ENCODE peak calls at places on chromosomes 16 and 17, in ten cellular contexts. S is mucosa of descending colon, Z is SJSA1, A is GM23248, Q is kidney, K is lung, F is ascending aorta, P is psoas muscle, B is GM12878, J is pancreas. R is an unnamed sample.

GRCh38 chr16:7506363-7506762 is 173.7 kb downstream of the RBFOX1 start:
- DNase-seq in F (no peak), A (no peak), K (no peak), Q (no peak), S (no peak), J (no peak), B (no peak), Z (no peak), P (no peak), R (no peak)

GRCh38 chr17:8925141-8925540 is 40.4 kb downstream of the PIK3R5 start:
- DNase-seq in P (no peak), S (no peak), F (no peak), B (no peak), Q (no peak), Z (no peak), A (no peak), J (no peak), K (no peak), R (no peak)

GRCh38 chr16:51359141-51359960 is 208.3 kb upstream of the SALL1 start:
- DNase-seq in K (no peak), F (no peak), S (no peak), Z (no peak), B (no peak), A (peak; percentile 6), Q (no peak), P (peak; percentile 64), J (no peak), R (no peak)

GRCh38 chr17:45976755-45977505 is 22.1 kb upstream of the STH start:
- DNase-seq in Q (peak; percentile 65), B (no peak), P (peak; percentile 84), K (no peak), S (no peak), A (no peak), J (no peak), F (no peak), Z (no peak), R (no peak)

GRCh38 chr16:18037051-18037450 is 299.5 kb downstream of the NPIPA8 start:
- DNase-seq in Q (no peak), P (no peak), Z (no peak), B (no peak), K (no peak), J (no peak), A (no peak), F (no peak), S (no peak), R (no peak)

GRCh38 chr16:65083181-65083845 is 38.5 kb downstream of the CDH11 start:
- DNase-seq in B (no peak), F (no peak), S (no peak), K (no peak), Q (no peak), A (peak; percentile 61), J (no peak), Z (no peak), P (no peak), R (no peak)

GRCh38 chr17:31431795-31432658 is 40.6 kb downstream of the RAB11FIP4 start:
- DNase-seq in K (no peak), S (no peak), J (no peak), P (no peak), B (no peak), Z (no peak), Q (peak; percentile 55), F (no peak), A (no peak), R (no peak)

GRCh38 chr16:31487720-31488629 is 5.1 kb downstream of the SLC5A2 start:
- DNase-seq in F (no peak), B (no peak), A (peak; percentile 53), Z (no peak), J (peak; percentile 89), K (peak; percentile 80), Q (peak; percentile 88), S (peak; percentile 85), P (peak; percentile 64), R (peak; percentile 86)

GRCh38 chr16:8720967-8721692 is 46.7 kb downstream of the ABAT start:
- DNase-seq in J (no peak), K (no peak), S (no peak), P (no peak), Z (no peak), Q (no peak), A (no peak), B (no peak), F (no peak), R (no peak)

GRCh38 chr16:8717469-8717868 is 43.1 kb downstream of the ABAT start:
- DNase-seq in F (no peak), Z (no peak), K (no peak), A (no peak), J (no peak), P (no peak), B (no peak), S (no peak), Q (no peak), R (no peak)

GRCh38 chr16:8717892-8718400 is 43.5 kb downstream of the ABAT start:
- DNase-seq in F (no peak), S (no peak), A (no peak), Z (no peak), B (no peak), K (no peak), P (no peak), Q (no peak), J (no peak), R (no peak)

GRCh38 chr16:8720080-8720966 is 45.9 kb downstream of the ABAT start:
- DNase-seq in S (no peak), K (no peak), J (no peak), Z (no peak), Q (no peak), F (no peak), P (no peak), A (no peak), B (no peak), R (no peak)

GRCh38 chr16:8718753-8719386 is 44.5 kb downstream of the ABAT start:
- DNase-seq in J (no peak), Z (no peak), K (no peak), F (no peak), B (no peak), S (no peak), P (no peak), Q (no peak), A (no peak), R (no peak)
- H3K4me3 ChIP-seq in J (no peak overlapping the region), Z (no peak overlapping the region), K (no peak overlapping the region), F (no peak overlapping the region), B (no peak overlapping the region), S (no peak overlapping the region), P (no peak overlapping the region), Q (no peak overlapping the region), A (no peak overlapping the region), R (no peak overlapping the region)

DNA sequence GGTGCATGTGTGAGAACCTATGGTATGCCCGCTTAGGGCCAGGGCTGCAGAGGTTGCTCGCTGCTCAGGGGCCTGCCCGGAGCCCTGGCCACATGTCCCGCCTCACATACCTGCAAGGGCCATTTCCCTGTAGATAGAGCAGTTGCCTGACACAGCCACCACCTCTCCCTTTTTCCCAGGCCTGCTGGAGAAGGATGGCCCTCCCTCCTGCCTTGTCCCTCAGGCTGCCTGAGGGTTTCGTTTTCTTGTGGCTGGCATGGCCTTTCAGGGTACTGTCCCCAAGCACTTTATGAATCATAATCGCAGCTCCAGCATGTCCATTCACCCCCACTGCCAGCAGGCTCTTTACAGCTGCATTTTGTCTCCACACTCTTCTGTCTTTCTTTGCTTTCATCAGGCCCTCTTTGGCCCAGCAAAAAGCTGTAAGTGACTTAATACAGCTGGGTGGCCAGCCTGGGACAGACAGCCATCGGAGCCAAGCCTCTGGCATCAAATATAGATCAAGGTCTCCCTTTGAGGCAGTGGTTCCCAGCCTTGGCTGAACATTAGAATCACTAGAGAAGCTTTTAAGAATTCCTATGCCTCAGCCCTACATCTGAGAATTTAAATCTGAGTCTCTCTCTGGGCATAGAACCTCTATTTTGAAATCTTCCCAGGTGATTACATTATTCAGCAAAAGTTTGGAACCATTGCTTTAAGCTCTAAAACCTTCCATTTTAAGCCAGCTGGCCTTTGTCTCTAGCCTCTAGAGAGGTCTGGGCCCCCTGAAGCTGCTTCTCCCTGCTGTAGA is 65.8 kb downstream of the MPRIP start:
- DNase-seq in A (peak; percentile 39), Z (no peak), B (no peak), F (no peak), S (no peak), Q (peak; percentile 60), J (no peak), K (peak; percentile 46), P (peak; percentile 52), R (peak; percentile 49)
- H3K4me1 ChIP-seq in A (peaks cover 36% of the 10 kb centered on the region), Z (peaks cover 5% of the 10 kb centered on the region), B (peaks cover 3% of the 10 kb centered on the region), F (peaks cover 11% of the 10 kb centered on the region), S (peaks cover 42% of the 10 kb centered on the region), Q (peaks cover 63% of the 10 kb centered on the region), J (peaks cover 25% of the 10 kb centered on the region), K (peaks cover 21% of the 10 kb centered on the region), P (peaks cover 97% of the 10 kb centered on the region), R (no peaks in the 10 kb centered on the region)

GRCh38 chr16:1791256-1791942 is 2.1 kb downstream of the IGFALS start:
- DNase-seq in Z (no peak), J (peak; percentile 75), B (no peak), K (no peak), Q (peak; percentile 66), A (no peak), F (no peak), S (peak; percentile 25), P (no peak), R (peak; percentile 43)

GRCh38 chr16:1789643-1790045 is 3.9 kb downstream of the IGFALS start:
- DNase-seq in J (peak; percentile 76), B (no peak), Z (no peak), F (peak; percentile 55), S (peak; percentile 39), A (no peak), K (no peak), P (no peak), Q (peak; percentile 74), R (peak; percentile 46)

GRCh38 chr16:1791943-1792812 is 1.3 kb downstream of the IGFALS start:
- DNase-seq in A (no peak), K (no peak), P (no peak), Z (no peak), F (no peak), Q (peak; percentile 72), S (peak; percentile 40), J (peak; percentile 76), B (no peak), R (no peak)

GRCh38 chr16:1790261-1790610 is 3.3 kb downstream of the IGFALS start:
- DNase-seq in K (no peak), P (no peak), Z (no peak), B (no peak), Q (no peak), J (no peak), S (no peak), A (no peak), F (no peak), R (no peak)

DNA sequence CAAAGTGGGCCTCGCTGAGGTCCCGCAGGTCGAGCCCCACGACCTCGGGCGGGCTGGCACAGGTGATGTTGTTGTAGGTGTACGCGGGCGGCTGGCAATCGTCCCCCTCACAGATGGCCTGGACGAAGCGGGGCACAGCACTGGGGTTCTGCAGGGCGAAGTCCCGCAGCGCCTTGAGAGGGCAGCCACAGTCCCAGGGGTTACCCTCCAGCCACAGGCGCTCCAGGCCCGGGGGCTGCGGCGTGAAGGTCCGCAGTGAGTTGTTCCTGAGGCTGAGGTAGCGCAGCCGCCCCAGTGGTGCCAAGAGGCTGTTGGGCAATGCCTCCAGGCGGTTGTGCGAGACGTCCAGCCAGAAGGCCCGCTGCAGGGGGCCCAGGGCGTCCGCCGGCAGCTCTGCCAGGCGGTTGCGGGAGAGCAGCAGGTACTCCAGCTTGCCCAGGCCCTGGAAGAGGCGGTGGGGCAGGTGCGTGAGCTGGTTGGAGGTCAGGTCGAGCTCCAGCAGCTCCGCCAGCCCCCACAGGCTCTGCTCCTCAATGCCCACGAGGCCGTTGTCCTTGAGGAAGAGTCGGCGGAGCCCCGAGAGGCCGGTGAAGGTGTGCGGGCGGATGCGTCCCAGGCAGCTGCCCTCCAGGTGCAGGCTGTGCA is 2.8 kb downstream of the IGFALS start:
- DNase-seq in S (peak; percentile 20), J (peak; percentile 77), Q (peak; percentile 68), B (no peak), K (no peak), P (no peak), F (peak; percentile 59), A (no peak), Z (no peak), R (no peak)
- H3K36me3 ChIP-seq in S (no peaks in the 10 kb centered on the region), J (no peaks in the 10 kb centered on the region), Q (no peaks in the 10 kb centered on the region), B (peaks cover 12% of the 10 kb centered on the region), K (no peaks in the 10 kb centered on the region), P (no peaks in the 10 kb centered on the region), F (peaks cover 48% of the 10 kb centered on the region), A (no peaks in the 10 kb centered on the region), Z (peaks cover 58% of the 10 kb centered on the region), R (peaks cover 43% of the 10 kb centered on the region)

DNA sequence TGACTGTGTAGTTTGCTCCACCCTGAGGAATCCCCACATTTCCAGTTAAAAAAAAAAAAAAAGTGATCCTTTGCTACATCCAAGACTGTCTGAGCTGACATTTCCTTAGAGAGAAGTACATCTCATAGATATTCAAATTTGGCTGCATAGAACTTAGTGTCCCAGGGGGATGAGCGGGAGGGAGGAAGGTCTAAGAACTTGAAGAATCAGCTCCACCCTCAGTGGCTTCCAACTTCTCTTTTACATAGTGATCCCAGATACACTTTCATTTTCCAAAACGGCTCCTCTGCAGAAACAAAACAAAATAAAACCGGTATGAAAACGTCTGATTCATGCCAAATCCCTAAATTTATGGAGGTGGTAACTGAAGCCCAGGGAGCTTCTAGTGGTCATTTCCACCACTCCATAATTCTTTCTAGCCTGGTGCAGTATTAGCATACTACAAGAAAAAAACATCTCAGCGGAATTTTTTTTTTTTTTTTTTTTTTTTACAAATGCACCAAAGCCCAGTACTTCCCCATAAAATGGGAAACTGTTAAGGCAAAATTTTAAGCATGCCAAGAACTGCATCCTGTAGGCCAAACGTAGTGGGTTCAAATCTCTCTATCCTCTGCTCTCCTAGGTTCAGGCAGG is 29.4 kb downstream of the MAF start:
- DNase-seq in K (no peak), S (no peak), F (no peak), P (no peak), A (no peak), B (no peak), Q (no peak), J (no peak), Z (no peak), R (no peak)
- H3K4me3 ChIP-seq in K (no peak overlapping the region), S (no peak overlapping the region), F (peak overlapping the region; percentile 34), P (peak overlapping the region; percentile 34), A (no peak overlapping the region), B (no peak overlapping the region), Q (peak overlapping the region; percentile 34), J (no peak overlapping the region), Z (no peak overlapping the region), R (no peak overlapping the region)

R was measured in Peyer's patch.